ENCODE peak calls at places on chromosome 1, in four cellular contexts. E, F, A and B are unnamed samples.

GRCh38 chr1:94698759-94699502 is 121.2 kb upstream of the SLC44A3 start:
- DNase-seq in E (no peak), F (no peak), A (no peak), B (no peak)

GRCh38 chr1:209823143-209824041 is 4.4 kb upstream of the UTP25 start:
- DNase-seq in F (no peak), A (no peak), E (no peak), B (no peak)

GRCh38 chr1:107536266-107536665 is 395.4 kb downstream of the NTNG1 start:
- DNase-seq in E (no peak), F (no peak), A (no peak), B (no peak)

GRCh38 chr1:10646347-10646861 is 150.0 kb downstream of the CASZ1 start:
- DNase-seq in E (peak; percentile 18), F (no peak), A (no peak), B (no peak)

GRCh38 chr1:99766378-99766800 is at the start of gene FRRS1:
- DNase-seq in E (peak; percentile 65), A (peak; percentile 77), F (peak; percentile 83), B (peak; percentile 83)

GRCh38 chr1:215583185-215583692 is 16.1 kb downstream of the KCTD3 start:
- DNase-seq in E (no peak), A (no peak), F (no peak), B (no peak)

GRCh38 chr1:160206421-160207117 is 1.4 kb downstream of the PEA15 start:
- DNase-seq in E (peak; percentile 75), F (no peak), A (no peak), B (peak; percentile 62)

GRCh38 chr1:206004821-206005220 is 1.6 kb upstream of the RAB7B start:
- DNase-seq in F (no peak), A (no peak), E (no peak), B (no peak)

GRCh38 chr1:159996653-159997052 is 35.1 kb downstream of the PIGM start:
- DNase-seq in E (no peak), F (peak; percentile 56), A (no peak), B (peak; percentile 19)

GRCh38 chr1:229048896-229049295 is 222.0 kb upstream of the RAB4A start:
- DNase-seq in A (no peak), F (no peak), E (no peak), B (no peak)

GRCh38 chr1:29145739-29146437 is 22.2 kb upstream of the TMEM200B start:
- DNase-seq in F (no peak), A (no peak), E (no peak), B (peak; percentile 83)

GRCh38 chr1:37434292-37434907 is 40.0 kb upstream of the ZC3H12A start:
- DNase-seq in F (peak; percentile 70), A (peak; percentile 84), E (no peak), B (no peak)

GRCh38 chr1:196415978-196416377 is 192.3 kb downstream of the KCNT2 start:
- DNase-seq in A (no peak), E (no peak), F (no peak), B (no peak)

GRCh38 chr1:115189814-115190541 is 100.7 kb upstream of the TSPAN2 start:
- DNase-seq in F (no peak), E (peak; percentile 90), A (no peak), B (peak; percentile 87)

GRCh38 chr1:9115656-9116205 is 13.2 kb downstream of the GPR157 start:
- DNase-seq in E (no peak), A (no peak), F (no peak), B (no peak)

GRCh38 chr1:183804916-183805734 is at the start of gene RGL1:
- DNase-seq in F (peak; percentile 76), A (peak; percentile 88), E (peak; percentile 35), B (no peak)

GRCh38 chr1:70146488-70146887 is 58.9 kb downstream of the LRRC40 start:
- DNase-seq in F (no peak), E (no peak), A (no peak), B (no peak)

GRCh38 chr1:20115916-20116315 is 3.4 kb downstream of the PLA2G2D start:
- DNase-seq in E (no peak), A (peak; percentile 19), F (no peak), B (no peak)

GRCh38 chr1:82795503-82796149 is 994.9 kb downstream of the ADGRL2 start:
- DNase-seq in F (no peak), E (no peak), A (no peak), B (no peak)
- H3K4me3 ChIP-seq in F (no peak overlapping the region), E (no peak overlapping the region), A (no peak overlapping the region), B (no peak overlapping the region)

DNA sequence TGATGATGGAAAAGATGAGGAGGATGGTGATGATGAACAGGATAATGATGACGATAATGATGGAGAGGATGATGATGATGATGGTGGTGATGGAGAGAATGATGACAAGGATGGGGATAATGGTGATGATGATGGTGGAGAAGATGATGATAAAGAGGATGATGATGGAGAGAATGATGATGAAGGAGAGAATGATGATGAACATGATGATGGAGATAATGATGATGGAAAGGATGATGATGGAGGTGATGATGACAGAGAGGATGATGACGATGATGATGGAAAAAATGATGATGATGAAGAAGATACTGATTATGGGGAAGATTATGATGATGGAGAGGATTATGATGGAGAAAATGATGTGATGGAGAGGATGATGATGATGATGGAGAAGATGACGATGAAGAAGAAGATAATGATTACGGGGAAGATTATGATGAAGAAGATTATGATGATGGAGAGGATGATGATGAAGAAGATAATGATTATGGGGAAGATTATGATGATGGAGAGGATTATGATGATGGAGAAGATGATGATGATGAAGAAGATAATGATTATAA is 204.1 kb downstream of the MATN1 start:
- DNase-seq in F (no peak), A (no peak), E (no peak), B (no peak)
- TF ChIP-seq CTCF in F (no peak), A (no peak), E (no peak), B (no peak)

GRCh38 chr1:217088521-217089221 is 365.4 kb upstream of the ESRRG start:
- DNase-seq in F (no peak), A (no peak), E (no peak), B (no peak)
- H3K4me3 ChIP-seq in F (no peak overlapping the region), A (no peak overlapping the region), E (peak overlapping the region; percentile 55), B (peak overlapping the region; percentile 56)

GRCh38 chr1:173099166-173099565 is 48.4 kb upstream of the TNFSF18 start:
- DNase-seq in A (no peak), E (no peak), F (no peak), B (peak; percentile 42)

GRCh38 chr1:173103006-173103405 is 52.3 kb upstream of the TNFSF18 start:
- DNase-seq in E (no peak), F (no peak), A (no peak), B (no peak)

GRCh38 chr1:173100476-173101107 is 49.9 kb upstream of the TNFSF18 start:
- DNase-seq in F (no peak), A (no peak), E (no peak), B (no peak)

GRCh38 chr1:173097001-173097400 is 46.3 kb upstream of the TNFSF18 start:
- DNase-seq in E (no peak), A (no peak), F (no peak), B (no peak)

GRCh38 chr1:173101589-173101988 is 50.8 kb upstream of the TNFSF18 start:
- DNase-seq in A (no peak), E (no peak), F (no peak), B (no peak)
- TF ChIP-seq CTCF in A (no peak), E (no peak), F (no peak), B (no peak)

GRCh38 chr1:97632075-97632474 is 288.8 kb downstream of the DPYD start:
- DNase-seq in A (no peak), E (peak; percentile 1), F (no peak), B (no peak)

GRCh38 chr1:97630281-97630680 is 290.6 kb downstream of the DPYD start:
- DNase-seq in A (no peak), E (no peak), F (no peak), B (no peak)

GRCh38 chr1:97634758-97635157 is 286.1 kb downstream of the DPYD start:
- DNase-seq in F (no peak), E (no peak), A (no peak), B (no peak)

GRCh38 chr1:97632776-97633175 is 288.1 kb downstream of the DPYD start:
- DNase-seq in F (no peak), E (no peak), A (no peak), B (no peak)

DNA sequence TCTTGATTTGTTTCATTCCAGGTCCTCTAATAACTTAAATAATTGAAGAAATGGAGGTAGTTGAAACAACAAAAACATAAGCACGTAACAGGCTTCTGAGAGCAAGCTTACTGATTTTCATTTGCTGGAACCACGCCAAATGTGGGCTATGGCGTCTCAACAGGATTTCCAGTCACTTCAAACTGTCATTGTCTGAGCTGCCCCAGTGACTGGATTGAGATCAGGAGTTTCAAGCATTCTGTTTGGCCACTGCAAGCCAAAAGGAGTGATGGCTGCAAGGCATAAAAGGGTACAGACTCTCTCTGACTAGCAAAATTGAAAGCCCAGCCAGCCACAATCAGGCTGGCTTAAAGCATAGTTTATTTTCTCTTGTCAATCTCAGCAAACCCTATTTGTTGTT is 289.9 kb downstream of the DPYD start:
- DNase-seq in F (no peak), A (no peak), E (no peak), B (no peak)
- H3K4me3 ChIP-seq in F (no peak overlapping the region), A (no peak overlapping the region), E (no peak overlapping the region), B (no peak overlapping the region)

GRCh38 chr1:42145726-42146125 is 7.5 kb upstream of the GUCA2B start:
- DNase-seq in A (peak; percentile 54), F (no peak), E (no peak), B (no peak)

GRCh38 chr1:42146127-42146915 is 6.9 kb upstream of the GUCA2B start:
- DNase-seq in A (peak; percentile 33), E (no peak), F (no peak), B (no peak)

GRCh38 chr1:42148166-42148565 is 5.0 kb upstream of the GUCA2B start:
- DNase-seq in F (no peak), A (no peak), E (no peak), B (no peak)

GRCh38 chr1:42145190-42145716 is 8.0 kb upstream of the GUCA2B start:
- DNase-seq in E (no peak), A (peak; percentile 42), F (no peak), B (no peak)

DNA sequence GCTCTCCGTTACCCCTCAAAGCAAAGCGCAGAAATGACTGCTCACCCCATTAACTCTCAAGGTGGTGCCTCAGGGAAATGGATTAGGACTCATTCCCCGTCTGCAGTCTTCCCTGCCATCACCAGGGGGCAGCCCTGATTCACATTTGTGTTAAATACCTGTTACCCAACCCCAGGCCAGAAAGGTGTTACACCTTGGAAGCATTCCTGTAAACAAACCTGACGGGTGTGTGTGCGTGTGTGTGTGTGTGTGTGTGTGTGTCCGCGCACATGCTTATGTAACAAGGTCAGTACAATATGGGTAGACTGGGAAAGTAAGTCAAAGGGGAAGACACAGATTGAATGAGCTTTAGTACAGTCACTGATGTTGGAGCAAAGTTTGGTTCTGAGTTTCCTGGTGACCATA is 6.3 kb upstream of the GUCA2B start:
- DNase-seq in E (no peak), A (peak; percentile 86), F (peak; percentile 88), B (no peak)
- TF ChIP-seq CTCF in E (peak; percentile 87), A (peak; percentile 76), F (peak; percentile 86), B (peak; percentile 86)

GRCh38 chr1:197675475-197676324 is 99.6 kb downstream of the DENND1B start:
- DNase-seq in A (no peak), F (no peak), E (no peak), B (no peak)
- H3K4me3 ChIP-seq in A (peak overlapping the region; percentile 38), F (no peak overlapping the region), E (no peak overlapping the region), B (peak overlapping the region; percentile 39)